ENCODE peak calls at places on chromosomes 2 and 18, in seven cellular contexts. M is A172; T is amniotic stem cell; S is stimulated activated CD4-positive, alpha-beta T cell treated with anti-CD3 and anti-CD28 coated beads, Interleukin-15, amount 100 ng/mL, for 1 hour; I is activated CD4-positive, alpha-beta T cell treated with anti-CD3 and anti-CD28 coated beads, Interleukin-2, amount 10 ng/mL, durations not matched to agents 7 days and 5 days; Y is stimulated activated naive CD8-positive, alpha-beta T cell treated with anti-CD3 and anti-CD28 coated beads, Interleukin-15, amount 100 ng/mL, for 72 hours; X is caudate nucleus. E is an unnamed sample.

GRCh38 chr2:124725187-124725586 is 700.1 kb downstream of the CNTNAP5 start:
- DNase-seq in S (no peak), M (no peak), T (no peak), Y (no peak), X (no peak), I (no peak), E (no peak)

GRCh38 chr2:60296219-60296955 is 257.1 kb downstream of the BCL11A start:
- DNase-seq in T (no peak), X (no peak), S (no peak), I (no peak), Y (no peak), M (no peak), E (no peak)

GRCh38 chr2:84492571-84492970 is 23.7 kb upstream of the DNAH6 start:
- DNase-seq in I (no peak), S (no peak), Y (no peak), M (no peak), X (no peak), T (peak), E (no peak)

GRCh38 chr2:85088921-85089320 is 44.3 kb upstream of the TCF7L1 start:
- DNase-seq in X (no peak), S (no peak), M (no peak), Y (no peak), T (no peak), I (no peak), E (no peak)

GRCh38 chr18:62436636-62437519 is 85.9 kb upstream of the ZCCHC2 start:
- DNase-seq in Y (no peak), I (no peak), T (peak), X (no peak), S (no peak), M (no peak), E (no peak)

GRCh38 chr2:1153959-1154358 is 203.3 kb downstream of the SNTG2 start:
- DNase-seq in T (no peak), X (no peak), Y (no peak), M (no peak), I (no peak), S (no peak), E (no peak)

GRCh38 chr2:229610359-229610758 is 104.0 kb downstream of the DNER start:
- DNase-seq in X (no peak), I (no peak), S (no peak), M (peak), T (no peak), Y (no peak), E (no peak)

GRCh38 chr18:39840406-39840805 is 2114.6 kb upstream of the PIK3C3 start:
- DNase-seq in M (no peak), S (no peak), Y (no peak), I (no peak), T (no peak), X (no peak), E (no peak)

GRCh38 chr2:227860116-227860724 is 11.2 kb upstream of the DAW1 start:
- DNase-seq in Y (no peak), T (no peak), S (no peak), X (peak), I (no peak), M (no peak), E (no peak)

GRCh38 chr2:118696786-118697465 is 150.5 kb downstream of the EN1 start:
- DNase-seq in T (no peak), S (no peak), I (no peak), M (peak), Y (no peak), X (no peak), E (no peak)

GRCh38 chr2:128654404-128654803 is 335.7 kb upstream of the HS6ST1 start:
- DNase-seq in Y (no peak), M (no peak), S (no peak), T (no peak), X (no peak), I (no peak), E (no peak)

GRCh38 chr2:202790676-202791075 is 80.9 kb downstream of the ICA1L start:
- DNase-seq in T (no peak), Y (no peak), I (no peak), X (no peak), M (peak), S (no peak), E (no peak)

GRCh38 chr2:197803033-197803444 is 1.4 kb upstream of the PLCL1 start:
- DNase-seq in X (no peak), I (peak), S (no peak), T (peak), M (peak), Y (peak), E (peak)

GRCh38 chr18:6200375-6200774 is 214.3 kb downstream of the L3MBTL4 start:
- DNase-seq in I (no peak), X (no peak), M (no peak), Y (no peak), S (no peak), T (no peak), E (no peak)

GRCh38 chr2:196549052-196549451 is 90.5 kb upstream of the CCDC150 start:
- DNase-seq in T (no peak), M (no peak), Y (no peak), I (no peak), X (no peak), S (no peak), E (no peak)

GRCh38 chr2:52570716-52571115 is 1196.9 kb upstream of the CHAC2 start:
- DNase-seq in X (no peak), I (no peak), M (no peak), T (no peak), Y (no peak), S (no peak), E (no peak)

GRCh38 chr2:111221701-111222100 is 101.0 kb downstream of the BCL2L11 start:
- DNase-seq in T (no peak), S (no peak), Y (no peak), X (no peak), I (no peak), M (no peak), E (no peak)

GRCh38 chr2:238160206-238161129 is 1.7 kb downstream of the ERFE start:
- DNase-seq in S (no peak), T (no peak), X (no peak), Y (peak), I (no peak), M (no peak), E (no peak)